ENCODE peak calls at places on chromosomes 4 and X, in nine cellular contexts. One of them, this sample, is unnamed.

GRCh38 chrX:120213438-120214265 is 37.0 kb upstream of the ZBTB33 start:
- DNase-seq in heart right ventricle: no peak
- DNase-seq in OCI-LY7: peak; percentile 50
- DNase-seq in H1: peak; percentile 17
- DNase-seq in GM23338: peak; percentile 76
- DNase-seq in mucosa of descending colon: no peak
- DNase-seq in cardiac muscle cell: peak; percentile 69
- DNase-seq in transverse colon: peak; percentile 63
- DNase-seq in gastrocnemius medialis: peak; percentile 18
- DNase-seq in this sample: peak; percentile 23

GRCh38 chrX:49846004-49846403 is 16.9 kb downstream of the PAGE4 start:
- DNase-seq in heart right ventricle: no peak
- DNase-seq in OCI-LY7: no peak
- DNase-seq in H1: no peak
- DNase-seq in GM23338: no peak
- DNase-seq in mucosa of descending colon: no peak
- DNase-seq in cardiac muscle cell: no peak
- DNase-seq in transverse colon: no peak
- DNase-seq in gastrocnemius medialis: no peak
- DNase-seq in this sample: no peak

GRCh38 chr4:1500231-1500965 is 94.2 kb upstream of the NKX1-1 start:
- DNase-seq in heart right ventricle: no peak
- DNase-seq in OCI-LY7: no peak
- DNase-seq in H1: no peak
- DNase-seq in GM23338: no peak
- DNase-seq in mucosa of descending colon: no peak
- DNase-seq in cardiac muscle cell: no peak
- DNase-seq in transverse colon: no peak
- DNase-seq in gastrocnemius medialis: no peak
- DNase-seq in this sample: no peak

GRCh38 chrX:47235691-47236103 is 2.9 kb downstream of the USP11 start:
- DNase-seq in heart right ventricle: no peak
- DNase-seq in OCI-LY7: no peak
- DNase-seq in H1: no peak
- DNase-seq in GM23338: no peak
- DNase-seq in mucosa of descending colon: no peak
- DNase-seq in cardiac muscle cell: no peak
- DNase-seq in transverse colon: no peak
- DNase-seq in gastrocnemius medialis: no peak
- DNase-seq in this sample: no peak

GRCh38 chrX:13345037-13345436 is 25.2 kb upstream of the ATXN3L start:
- DNase-seq in heart right ventricle: no peak
- DNase-seq in OCI-LY7: peak; percentile 72
- DNase-seq in H1: no peak
- DNase-seq in GM23338: no peak
- DNase-seq in mucosa of descending colon: no peak
- DNase-seq in cardiac muscle cell: no peak
- DNase-seq in transverse colon: no peak
- DNase-seq in gastrocnemius medialis: no peak
- DNase-seq in this sample: peak; percentile 38

GRCh38 chr4:77662396-77662795 is 56.8 kb downstream of the CXCL13 start:
- DNase-seq in heart right ventricle: no peak
- DNase-seq in OCI-LY7: no peak
- DNase-seq in H1: no peak
- DNase-seq in GM23338: no peak
- DNase-seq in mucosa of descending colon: no peak
- DNase-seq in cardiac muscle cell: no peak
- DNase-seq in transverse colon: peak; percentile 34
- DNase-seq in gastrocnemius medialis: no peak
- DNase-seq in this sample: no peak

GRCh38 chrX:81280148-81280547 is 78.2 kb downstream of the SH3BGRL start:
- DNase-seq in heart right ventricle: no peak
- DNase-seq in OCI-LY7: no peak
- DNase-seq in H1: no peak
- DNase-seq in GM23338: peak; percentile 46
- DNase-seq in mucosa of descending colon: no peak
- DNase-seq in cardiac muscle cell: no peak
- DNase-seq in transverse colon: no peak
- DNase-seq in gastrocnemius medialis: no peak
- DNase-seq in this sample: no peak

GRCh38 chr4:72902354-72902753 is 167.2 kb downstream of the COX18 start:
- DNase-seq in heart right ventricle: no peak
- DNase-seq in OCI-LY7: no peak
- DNase-seq in H1: no peak
- DNase-seq in GM23338: no peak
- DNase-seq in mucosa of descending colon: no peak
- DNase-seq in cardiac muscle cell: no peak
- DNase-seq in transverse colon: no peak
- DNase-seq in gastrocnemius medialis: no peak
- DNase-seq in this sample: no peak

GRCh38 chrX:41275661-41276609 is 58.0 kb upstream of the DDX3X start:
- DNase-seq in heart right ventricle: peak; percentile 66
- DNase-seq in OCI-LY7: peak; percentile 66
- DNase-seq in H1: no peak
- DNase-seq in GM23338: peak; percentile 63
- DNase-seq in mucosa of descending colon: peak; percentile 69
- DNase-seq in cardiac muscle cell: peak; percentile 80
- DNase-seq in transverse colon: peak; percentile 62
- DNase-seq in gastrocnemius medialis: peak; percentile 44
- DNase-seq in this sample: peak; percentile 50

GRCh38 chr4:156673483-156673882 is 298.1 kb downstream of the PDGFC start:
- DNase-seq in heart right ventricle: no peak
- DNase-seq in OCI-LY7: no peak
- DNase-seq in H1: no peak
- DNase-seq in GM23338: no peak
- DNase-seq in mucosa of descending colon: no peak
- DNase-seq in cardiac muscle cell: no peak
- DNase-seq in transverse colon: no peak
- DNase-seq in gastrocnemius medialis: no peak
- DNase-seq in this sample: no peak

GRCh38 chrX:16319929-16320328 is 152.6 kb downstream of the MAGEB17 start:
- DNase-seq in heart right ventricle: no peak
- DNase-seq in OCI-LY7: no peak
- DNase-seq in H1: no peak
- DNase-seq in GM23338: no peak
- DNase-seq in mucosa of descending colon: no peak
- DNase-seq in cardiac muscle cell: no peak
- DNase-seq in transverse colon: no peak
- DNase-seq in gastrocnemius medialis: no peak
- DNase-seq in this sample: no peak

GRCh38 chr4:184845367-184846011 is 19.7 kb upstream of the ACSL1 start:
- DNase-seq in heart right ventricle: no peak
- DNase-seq in OCI-LY7: no peak
- DNase-seq in H1: no peak
- DNase-seq in GM23338: no peak
- DNase-seq in mucosa of descending colon: no peak
- DNase-seq in cardiac muscle cell: no peak
- DNase-seq in transverse colon: no peak
- DNase-seq in gastrocnemius medialis: peak; percentile 23
- DNase-seq in this sample: no peak

GRCh38 chrX:24241822-24242648 is 71.8 kb downstream of the SUPT20HL2 start:
- DNase-seq in heart right ventricle: no peak
- DNase-seq in OCI-LY7: peak; percentile 62
- DNase-seq in H1: no peak
- DNase-seq in GM23338: peak; percentile 47
- DNase-seq in mucosa of descending colon: no peak
- DNase-seq in cardiac muscle cell: peak; percentile 60
- DNase-seq in transverse colon: no peak
- DNase-seq in gastrocnemius medialis: peak; percentile 11
- DNase-seq in this sample: no peak

GRCh38 chr4:15958562-15958961 is 4.4 kb downstream of the FGFBP2 start:
- DNase-seq in heart right ventricle: no peak
- DNase-seq in OCI-LY7: no peak
- DNase-seq in H1: no peak
- DNase-seq in GM23338: no peak
- DNase-seq in mucosa of descending colon: no peak
- DNase-seq in cardiac muscle cell: no peak
- DNase-seq in transverse colon: no peak
- DNase-seq in gastrocnemius medialis: no peak
- DNase-seq in this sample: no peak

GRCh38 chrX:78455901-78456300 is 128.5 kb upstream of the CYSLTR1 start:
- DNase-seq in heart right ventricle: no peak
- DNase-seq in OCI-LY7: no peak
- DNase-seq in H1: no peak
- DNase-seq in GM23338: no peak
- DNase-seq in mucosa of descending colon: no peak
- DNase-seq in cardiac muscle cell: no peak
- DNase-seq in transverse colon: no peak
- DNase-seq in gastrocnemius medialis: no peak
- DNase-seq in this sample: no peak

GRCh38 chr4:67727124-67727850 is 26.3 kb upstream of the UBA6 start:
- DNase-seq in heart right ventricle: no peak
- DNase-seq in OCI-LY7: no peak
- DNase-seq in H1: no peak
- DNase-seq in GM23338: peak; percentile 10
- DNase-seq in mucosa of descending colon: no peak
- DNase-seq in cardiac muscle cell: no peak
- DNase-seq in transverse colon: no peak
- DNase-seq in gastrocnemius medialis: no peak
- DNase-seq in this sample: no peak

GRCh38 chr4:19030048-19030447 is 1008.5 kb upstream of the LCORL start:
- DNase-seq in heart right ventricle: no peak
- DNase-seq in OCI-LY7: no peak
- DNase-seq in H1: no peak
- DNase-seq in GM23338: peak; percentile 26
- DNase-seq in mucosa of descending colon: no peak
- DNase-seq in cardiac muscle cell: peak; percentile 69
- DNase-seq in transverse colon: no peak
- DNase-seq in gastrocnemius medialis: no peak
- DNase-seq in this sample: no peak

GRCh38 chr4:108940086-108941033 is 177.5 kb upstream of the ETNPPL start:
- DNase-seq in heart right ventricle: no peak
- DNase-seq in OCI-LY7: no peak
- DNase-seq in H1: no peak
- DNase-seq in GM23338: peak; percentile 44
- DNase-seq in mucosa of descending colon: no peak
- DNase-seq in cardiac muscle cell: no peak
- DNase-seq in transverse colon: no peak
- DNase-seq in gastrocnemius medialis: no peak
- DNase-seq in this sample: no peak

GRCh38 chr4:143539670-143540023 is 26.1 kb downstream of the SMARCA5 start:
- DNase-seq in heart right ventricle: no peak
- DNase-seq in OCI-LY7: no peak
- DNase-seq in H1: no peak
- DNase-seq in GM23338: no peak
- DNase-seq in mucosa of descending colon: no peak
- DNase-seq in cardiac muscle cell: no peak
- DNase-seq in transverse colon: no peak
- DNase-seq in gastrocnemius medialis: no peak
- DNase-seq in this sample: no peak

GRCh38 chr4:143538979-143539669 is 25.6 kb downstream of the SMARCA5 start:
- DNase-seq in heart right ventricle: no peak
- DNase-seq in OCI-LY7: no peak
- DNase-seq in H1: no peak
- DNase-seq in GM23338: no peak
- DNase-seq in mucosa of descending colon: no peak
- DNase-seq in cardiac muscle cell: no peak
- DNase-seq in transverse colon: no peak
- DNase-seq in gastrocnemius medialis: no peak
- DNase-seq in this sample: no peak
- H3K36me3 ChIP-seq in heart right ventricle: peaks cover 100% of the 10 kb centered on the region
- H3K36me3 ChIP-seq in OCI-LY7: peaks cover 100% of the 10 kb centered on the region
- H3K36me3 ChIP-seq in H1: peaks cover 61% of the 10 kb centered on the region
- H3K36me3 ChIP-seq in GM23338: peaks cover 90% of the 10 kb centered on the region
- H3K36me3 ChIP-seq in mucosa of descending colon: peaks cover 4% of the 10 kb centered on the region
- H3K36me3 ChIP-seq in cardiac muscle cell: peaks cover 79% of the 10 kb centered on the region
- H3K36me3 ChIP-seq in transverse colon: no peaks in the 10 kb centered on the region
- H3K36me3 ChIP-seq in gastrocnemius medialis: peaks cover 3% of the 10 kb centered on the region
- H3K36me3 ChIP-seq in this sample: peaks cover 7% of the 10 kb centered on the region

GRCh38 chr4:164011791-164012190 is 517.3 kb downstream of the TMA16 start:
- DNase-seq in heart right ventricle: no peak
- DNase-seq in OCI-LY7: no peak
- DNase-seq in H1: no peak
- DNase-seq in GM23338: no peak
- DNase-seq in mucosa of descending colon: no peak
- DNase-seq in cardiac muscle cell: peak; percentile 22
- DNase-seq in transverse colon: no peak
- DNase-seq in gastrocnemius medialis: no peak
- DNase-seq in this sample: no peak

GRCh38 chr4:164009435-164009834 is 514.9 kb downstream of the TMA16 start:
- DNase-seq in heart right ventricle: no peak
- DNase-seq in OCI-LY7: no peak
- DNase-seq in H1: no peak
- DNase-seq in GM23338: no peak
- DNase-seq in mucosa of descending colon: no peak
- DNase-seq in cardiac muscle cell: no peak
- DNase-seq in transverse colon: no peak
- DNase-seq in gastrocnemius medialis: no peak
- DNase-seq in this sample: no peak

DNA sequence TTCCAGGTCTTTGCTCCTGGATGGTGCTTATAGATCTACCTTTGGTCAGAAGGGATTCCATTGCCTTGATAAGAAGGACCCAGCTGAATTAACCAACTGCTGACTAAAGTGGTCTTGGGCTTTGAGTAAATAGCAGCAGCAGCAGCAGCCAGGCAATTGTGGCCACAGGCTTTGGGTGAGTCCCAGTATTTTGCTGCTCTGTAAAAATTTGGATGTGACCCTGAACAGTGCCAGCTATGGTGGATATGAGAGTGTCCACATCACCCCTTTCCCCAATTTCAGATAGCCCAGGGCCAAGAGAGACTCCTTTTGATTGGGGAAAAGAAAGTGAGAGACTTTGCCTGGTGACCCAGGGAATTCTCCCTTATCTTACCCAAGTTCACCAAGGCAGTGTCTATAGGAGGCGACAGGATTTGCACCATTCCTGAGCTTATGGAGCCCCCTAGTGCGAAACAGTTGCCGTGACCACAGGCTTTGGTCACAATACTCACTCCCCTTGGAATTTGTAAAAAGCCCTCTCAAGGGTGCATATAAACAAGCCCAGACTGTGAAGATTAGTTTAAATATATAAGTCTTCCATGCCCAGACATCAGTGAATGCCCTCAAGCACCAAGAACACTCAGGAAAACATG is 518.0 kb downstream of the TMA16 start:
- DNase-seq in heart right ventricle: no peak
- DNase-seq in OCI-LY7: peak; percentile 10
- DNase-seq in H1: peak; percentile 23
- DNase-seq in GM23338: peak; percentile 84
- DNase-seq in mucosa of descending colon: no peak
- DNase-seq in cardiac muscle cell: peak; percentile 71
- DNase-seq in transverse colon: no peak
- DNase-seq in gastrocnemius medialis: no peak
- DNase-seq in this sample: no peak
- TF ChIP-seq CTCF in heart right ventricle: no peak
- TF ChIP-seq CTCF in OCI-LY7: peak; percentile 64
- TF ChIP-seq CTCF in H1: peak; percentile 69
- TF ChIP-seq CTCF in GM23338: peak; percentile 95
- TF ChIP-seq CTCF in mucosa of descending colon: no peak
- TF ChIP-seq CTCF in cardiac muscle cell: no peak
- TF ChIP-seq CTCF in transverse colon: no peak
- TF ChIP-seq CTCF in gastrocnemius medialis: no peak
- TF ChIP-seq CTCF in this sample: peak; percentile 32

GRCh38 chr4:136922066-136922465 is 610.2 kb downstream of the PCDH18 start:
- DNase-seq in heart right ventricle: no peak
- DNase-seq in OCI-LY7: no peak
- DNase-seq in H1: no peak
- DNase-seq in GM23338: no peak
- DNase-seq in mucosa of descending colon: no peak
- DNase-seq in cardiac muscle cell: no peak
- DNase-seq in transverse colon: no peak
- DNase-seq in gastrocnemius medialis: no peak
- DNase-seq in this sample: no peak
- H3K36me3 ChIP-seq in heart right ventricle: no peaks in the 10 kb centered on the region
- H3K36me3 ChIP-seq in OCI-LY7: no peaks in the 10 kb centered on the region
- H3K36me3 ChIP-seq in H1: no peaks in the 10 kb centered on the region
- H3K36me3 ChIP-seq in GM23338: no peaks in the 10 kb centered on the region
- H3K36me3 ChIP-seq in mucosa of descending colon: no peaks in the 10 kb centered on the region
- H3K36me3 ChIP-seq in cardiac muscle cell: no peaks in the 10 kb centered on the region
- H3K36me3 ChIP-seq in transverse colon: no peaks in the 10 kb centered on the region
- H3K36me3 ChIP-seq in gastrocnemius medialis: no peaks in the 10 kb centered on the region
- H3K36me3 ChIP-seq in this sample: no peaks in the 10 kb centered on the region

GRCh38 chr4:122746485-122746965 is 14.0 kb downstream of the BBS12 start:
- DNase-seq in heart right ventricle: no peak
- DNase-seq in OCI-LY7: no peak
- DNase-seq in H1: no peak
- DNase-seq in GM23338: peak; percentile 31
- DNase-seq in mucosa of descending colon: no peak
- DNase-seq in cardiac muscle cell: no peak
- DNase-seq in transverse colon: no peak
- DNase-seq in gastrocnemius medialis: no peak
- DNase-seq in this sample: no peak
- TF ChIP-seq CTCF in heart right ventricle: no peak
- TF ChIP-seq CTCF in OCI-LY7: no peak
- TF ChIP-seq CTCF in H1: no peak
- TF ChIP-seq CTCF in GM23338: no peak
- TF ChIP-seq CTCF in mucosa of descending colon: no peak
- TF ChIP-seq CTCF in cardiac muscle cell: no peak
- TF ChIP-seq CTCF in transverse colon: no peak
- TF ChIP-seq CTCF in gastrocnemius medialis: no peak
- TF ChIP-seq CTCF in this sample: no peak